ENCODE peak calls at places on chromosome 15, in five cellular contexts. N is psoas muscle, V is colonic mucosa, T is heart right ventricle, X is esophagus squamous epithelium. K is an unnamed sample.

GRCh38 chr15:60507596-60508424 is 28.9 kb upstream of the ICE2 start:
- DNase-seq in V (peak; percentile 52), N (no peak), X (no peak), T (no peak), K (no peak)

GRCh38 chr15:44194397-44195150 is 497 bp downstream of the FRMD5 start:
- DNase-seq in N (no peak), X (no peak), V (peak; percentile 67), T (peak; percentile 20), K (peak; percentile 63)

GRCh38 chr15:59933607-59934006 is 70.5 kb upstream of the FOXB1 start:
- DNase-seq in N (no peak), T (no peak), V (no peak), X (no peak), K (no peak)

GRCh38 chr15:36075333-36075732 is 504.1 kb upstream of the CDIN1 start:
- DNase-seq in T (no peak), V (no peak), N (no peak), X (no peak), K (no peak)

GRCh38 chr15:29134641-29135071 is 135.0 kb downstream of the NSMCE3 start:
- DNase-seq in V (no peak), X (no peak), T (no peak), N (no peak), K (no peak)

GRCh38 chr15:34642252-34642651 is 58.8 kb upstream of the GOLGA8B start:
- DNase-seq in T (no peak), N (no peak), V (no peak), X (no peak), K (no peak)

GRCh38 chr15:85125056-85125661 is 143.5 kb downstream of the PDE8A start:
- DNase-seq in V (no peak), X (no peak), N (no peak), T (no peak), K (no peak)

GRCh38 chr15:58738051-58738707 is 11.3 kb downstream of the ADAM10 start:
- DNase-seq in T (no peak), X (no peak), N (no peak), V (no peak), K (no peak)

GRCh38 chr15:66650433-66650832 is 51.6 kb upstream of the SMAD6 start:
- DNase-seq in X (no peak), N (peak; percentile 64), V (no peak), T (peak; percentile 41), K (no peak)

GRCh38 chr15:96351801-96352593 is 21.5 kb downstream of the NR2F2 start:
- DNase-seq in N (peak; percentile 55), V (no peak), X (no peak), T (peak; percentile 51), K (no peak)

GRCh38 chr15:76196949-76197315 is 114.3 kb downstream of the ETFA start:
- DNase-seq in N (peak; percentile 73), X (no peak), T (peak; percentile 47), V (no peak), K (no peak)

GRCh38 chr15:80595391-80595790 is 99.7 kb upstream of the ABHD17C start:
- DNase-seq in X (no peak), V (no peak), T (no peak), N (no peak), K (no peak)

GRCh38 chr15:78365931-78366330 is 25.8 kb downstream of the CRABP1 start:
- DNase-seq in V (peak; percentile 72), N (no peak), X (no peak), T (peak; percentile 52), K (peak; percentile 81)

GRCh38 chr15:42737529-42738328 is 801 bp upstream of the CDAN1 start:
- DNase-seq in N (no peak), V (peak; percentile 64), X (no peak), T (no peak), K (peak; percentile 73)

GRCh38 chr15:66291816-66292215 is 1.6 kb upstream of the DIS3L start:
- DNase-seq in V (no peak), T (no peak), N (no peak), X (no peak), K (no peak)

GRCh38 chr15:79593119-79593869 is 161.2 kb downstream of the MINAR1 start:
- DNase-seq in V (no peak), N (no peak), T (no peak), X (no peak), K (no peak)

GRCh38 chr15:52301265-52301847 is 5.8 kb upstream of the MYO5C start:
- DNase-seq in X (no peak), N (no peak), T (no peak), V (no peak), K (no peak)

GRCh38 chr15:88615303-88616107 is 5.6 kb upstream of the AEN start:
- DNase-seq in T (no peak), X (no peak), N (no peak), V (peak; percentile 79), K (no peak)

GRCh38 chr15:79296583-79296982 is 14.1 kb downstream of the ANKRD34C start:
- DNase-seq in T (no peak), V (no peak), X (no peak), N (no peak), K (no peak)

GRCh38 chr15:56739964-56740640 is 6.8 kb upstream of the ZNF280D start:
- DNase-seq in X (no peak), N (no peak), T (no peak), V (no peak), K (no peak)

GRCh38 chr15:55267401-55268053 is 22.1 kb downstream of the RAB27A start:
- DNase-seq in T (peak; percentile 31), N (peak; percentile 61), V (peak; percentile 35), X (no peak), K (peak; percentile 60)

GRCh38 chr15:68143785-68144184 is 61.3 kb downstream of the CALML4 start:
- DNase-seq in T (no peak), X (no peak), N (no peak), V (no peak), K (no peak)

GRCh38 chr15:59360305-59360704 is 12.4 kb downstream of the MYO1E start:
- DNase-seq in T (no peak), V (no peak), N (no peak), X (no peak), K (no peak)

GRCh38 chr15:88954431-88955277 is 41.5 kb upstream of the MFGE8 start:
- DNase-seq in X (no peak), V (no peak), T (peak; percentile 62), N (peak; percentile 73), K (no peak)

GRCh38 chr15:73996939-73997338 is 2.4 kb downstream of the PML start:
- DNase-seq in V (no peak), N (no peak), X (no peak), T (no peak), K (no peak)

GRCh38 chr15:35298509-35298908 is 213.4 kb upstream of the NANOGP8 start:
- DNase-seq in V (no peak), N (no peak), X (no peak), T (no peak), K (no peak)

GRCh38 chr15:67152429-67152828 is 87.0 kb downstream of the SMAD3 start:
- DNase-seq in V (no peak), X (no peak), T (no peak), N (no peak), K (no peak)

GRCh38 chr15:28098766-28099554 is at the start of gene OCA2:
- DNase-seq in N (peak; percentile 77), T (peak; percentile 70), X (no peak), V (peak; percentile 68), K (peak; percentile 66)

GRCh38 chr15:66702770-66703539 is 919 bp downstream of the SMAD6 start:
- DNase-seq in N (no peak), X (no peak), V (no peak), T (peak; percentile 44), K (peak; percentile 37)

GRCh38 chr15:90090226-90090848 is 11.9 kb downstream of the IDH2 start:
- DNase-seq in X (no peak), N (no peak), V (no peak), T (no peak), K (no peak)
- TF ChIP-seq CTCF in X (no peak), N (no peak), V (no peak), T (no peak), K (no peak)

DNA sequence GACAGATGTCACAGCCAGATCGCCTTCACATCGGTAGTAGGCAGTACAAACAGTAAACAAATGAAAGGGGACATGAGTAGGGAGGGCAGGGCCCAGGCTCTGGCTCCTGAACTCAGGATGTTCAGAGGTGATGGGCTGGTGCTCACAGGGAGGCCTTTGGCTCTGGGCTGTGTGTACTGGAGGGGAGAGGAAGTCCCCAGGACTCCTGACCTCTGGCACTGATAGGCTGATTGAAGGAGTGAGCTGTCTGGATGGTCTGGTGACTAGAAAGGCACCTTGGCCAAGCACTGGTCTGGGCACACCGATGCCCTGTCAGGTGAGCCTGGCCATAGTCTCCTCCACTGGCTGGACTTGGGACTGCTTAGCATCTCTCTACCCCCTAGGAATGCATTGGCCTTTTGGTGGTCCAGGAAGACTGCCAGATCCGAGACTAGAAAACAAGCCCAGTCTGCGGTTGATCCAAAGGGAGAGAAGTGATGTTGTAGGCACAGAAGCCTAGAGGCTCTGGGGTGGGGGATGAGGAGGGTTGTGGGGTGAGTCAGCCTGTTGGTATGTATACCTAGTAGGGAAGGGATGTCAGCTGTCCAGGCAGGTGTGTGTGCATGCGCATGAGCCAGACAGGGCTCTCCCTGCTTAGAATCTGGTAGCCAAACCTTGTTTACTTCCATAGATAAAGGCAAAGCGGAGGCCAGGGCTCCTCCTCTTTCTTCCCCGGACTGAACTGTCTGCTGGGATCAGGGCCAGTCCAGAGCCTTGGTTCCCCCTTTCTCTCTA is 1.9 kb downstream of the SPINT1 start:
- DNase-seq in X (no peak), T (no peak), V (peak; percentile 91), N (no peak), K (peak; percentile 80)
- H3K36me3 ChIP-seq in X (no peaks in the 10 kb centered on the region), T (no peaks in the 10 kb centered on the region), V (no peaks in the 10 kb centered on the region), N (no peaks in the 10 kb centered on the region), K (no peaks in the 10 kb centered on the region)

GRCh38 chr15:40338041-40338657 is 2.6 kb downstream of the CCDC9B start:
- DNase-seq in X (no peak), T (peak; percentile 78), N (peak; percentile 82), V (peak; percentile 72), K (peak; percentile 86)

GRCh38 chr15:40337597-40337996 is 3.1 kb downstream of the CCDC9B start:
- DNase-seq in X (no peak), N (peak; percentile 57), T (no peak), V (no peak), K (no peak)

GRCh38 chr15:40339621-40339945 is 1.2 kb downstream of the CCDC9B start:
- DNase-seq in T (no peak), V (no peak), N (no peak), X (no peak), K (no peak)

GRCh38 chr15:40340038-40340739 is 550 bp downstream of the CCDC9B start:
- DNase-seq in V (peak; percentile 71), X (no peak), N (peak; percentile 95), T (peak; percentile 91), K (peak; percentile 75)

DNA sequence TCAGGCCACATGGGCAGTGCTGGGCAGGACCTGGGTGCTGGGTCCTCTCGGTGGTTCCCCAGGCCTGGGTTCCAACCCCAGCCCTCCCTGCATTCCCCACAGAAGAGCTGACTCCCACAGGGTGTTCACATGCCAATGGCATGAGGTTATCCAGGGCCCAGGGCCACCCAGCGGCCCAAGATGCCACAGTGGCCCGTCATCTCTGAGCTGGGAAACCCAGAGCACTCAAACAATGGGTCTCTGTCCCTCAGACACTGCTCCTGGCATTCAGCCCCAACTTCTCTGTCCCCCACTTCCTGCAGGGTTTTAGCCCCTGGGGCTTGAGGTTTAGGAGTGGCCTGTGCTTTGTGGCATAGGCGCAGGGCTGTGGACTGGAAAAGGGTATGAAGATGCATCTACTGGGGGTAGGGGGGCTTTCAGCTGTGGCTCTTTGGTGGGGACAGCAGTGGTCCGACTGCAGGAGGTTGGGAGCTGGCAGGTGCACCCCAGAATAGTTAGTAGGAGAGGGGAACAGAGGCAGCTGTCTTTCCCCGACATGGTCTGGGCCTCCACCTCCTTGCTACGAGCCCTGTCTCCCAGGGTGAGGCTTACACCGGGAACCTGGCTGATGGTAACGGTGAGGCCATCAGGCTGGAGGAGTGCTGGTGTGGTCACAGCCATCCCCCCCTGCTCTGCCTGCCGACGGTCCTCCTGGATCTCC is 1.7 kb downstream of the CCDC9B start:
- DNase-seq in X (no peak), N (peak; percentile 82), T (no peak), V (peak; percentile 26), K (no peak)
- H3K4me1 ChIP-seq in X (peaks cover 78% of the 10 kb centered on the region), N (peaks cover 73% of the 10 kb centered on the region), T (peaks cover 95% of the 10 kb centered on the region), V (peaks cover 28% of the 10 kb centered on the region), K (peaks cover 63% of the 10 kb centered on the region)

GRCh38 chr15:40358492-40359353 is 704 bp downstream of the DISP2 start:
- DNase-seq in T (no peak), X (no peak), V (peak; percentile 66), N (peak; percentile 59), K (peak; percentile 73)
- TF ChIP-seq CTCF in T (peak; percentile 34), X (no peak), V (no peak), N (no peak), K (no peak)

K was measured in mucosa of descending colon.